ENCODE peak calls at places on chromosomes 4 and X, in six cellular contexts. One of them, this sample, is unnamed.

GRCh38 chr4:55733874-55734437 is 85.6 kb upstream of the EXOC1L start:
- DNase-seq in neuronal stem cell: no peak
- DNase-seq in IMR-90: peak
- DNase-seq in mesenchymal stem cell: peak
- DNase-seq in trophoblast cell: no peak
- DNase-seq in H1: no peak
- DNase-seq in this sample: no peak

GRCh38 chr4:28007693-28008092 is 1147.1 kb downstream of the STIM2 start:
- DNase-seq in neuronal stem cell: no peak
- DNase-seq in IMR-90: no peak
- DNase-seq in mesenchymal stem cell: no peak
- DNase-seq in trophoblast cell: no peak
- DNase-seq in H1: no peak
- DNase-seq in this sample: no peak

GRCh38 chrX:65587616-65588526 is 53.3 kb upstream of the LAS1L start:
- DNase-seq in neuronal stem cell: no peak
- DNase-seq in IMR-90: peak
- DNase-seq in mesenchymal stem cell: no peak
- DNase-seq in trophoblast cell: no peak
- DNase-seq in H1: no peak
- DNase-seq in this sample: no peak

GRCh38 chr4:131603705-131604104 is 1545.4 kb upstream of the PCDH10 start:
- DNase-seq in neuronal stem cell: no peak
- DNase-seq in IMR-90: no peak
- DNase-seq in mesenchymal stem cell: no peak
- DNase-seq in trophoblast cell: no peak
- DNase-seq in H1: no peak
- DNase-seq in this sample: no peak

GRCh38 chrX:41293269-41293668 is 40.7 kb upstream of the DDX3X start:
- DNase-seq in neuronal stem cell: no peak
- DNase-seq in IMR-90: no peak
- DNase-seq in mesenchymal stem cell: no peak
- DNase-seq in trophoblast cell: no peak
- DNase-seq in H1: no peak
- DNase-seq in this sample: peak

GRCh38 chr4:16140520-16141249 is 56.9 kb upstream of the PROM1 start:
- DNase-seq in neuronal stem cell: no peak
- DNase-seq in IMR-90: peak
- DNase-seq in mesenchymal stem cell: peak
- DNase-seq in trophoblast cell: peak
- DNase-seq in H1: no peak
- DNase-seq in this sample: no peak

GRCh38 chrX:17328837-17329236 is 46.2 kb upstream of the NHS start:
- DNase-seq in neuronal stem cell: no peak
- DNase-seq in IMR-90: no peak
- DNase-seq in mesenchymal stem cell: no peak
- DNase-seq in trophoblast cell: no peak
- DNase-seq in H1: no peak
- DNase-seq in this sample: no peak

GRCh38 chr4:39502034-39502658 is 25.1 kb downstream of the UGDH start:
- DNase-seq in neuronal stem cell: no peak
- DNase-seq in IMR-90: peak
- DNase-seq in mesenchymal stem cell: peak
- DNase-seq in trophoblast cell: peak
- DNase-seq in H1: no peak
- DNase-seq in this sample: no peak

GRCh38 chrX:54891573-54891972 is 29.1 kb upstream of the TRO start:
- DNase-seq in neuronal stem cell: peak
- DNase-seq in IMR-90: peak
- DNase-seq in mesenchymal stem cell: peak
- DNase-seq in trophoblast cell: peak
- DNase-seq in H1: no peak
- DNase-seq in this sample: no peak

GRCh38 chr4:826508-827208 is 729 bp upstream of the CPLX1 start:
- DNase-seq in neuronal stem cell: no peak
- DNase-seq in IMR-90: no peak
- DNase-seq in mesenchymal stem cell: no peak
- DNase-seq in trophoblast cell: no peak
- DNase-seq in H1: no peak
- DNase-seq in this sample: peak

GRCh38 chr4:83581411-83582288 is 45.7 kb downstream of the GPAT3 start:
- DNase-seq in neuronal stem cell: no peak
- DNase-seq in IMR-90: no peak
- DNase-seq in mesenchymal stem cell: no peak
- DNase-seq in trophoblast cell: no peak
- DNase-seq in H1: no peak
- DNase-seq in this sample: no peak

GRCh38 chr4:113979157-113979972 is at the start of gene ARSJ:
- DNase-seq in neuronal stem cell: peak
- DNase-seq in IMR-90: peak
- DNase-seq in mesenchymal stem cell: peak
- DNase-seq in trophoblast cell: peak
- DNase-seq in H1: peak
- DNase-seq in this sample: peak

GRCh38 chr4:10096201-10096975 is 20.2 kb downstream of the WDR1 start:
- DNase-seq in neuronal stem cell: no peak
- DNase-seq in IMR-90: peak
- DNase-seq in mesenchymal stem cell: peak
- DNase-seq in trophoblast cell: peak
- DNase-seq in H1: no peak
- DNase-seq in this sample: no peak

GRCh38 chr4:140353836-140354235 is 19.6 kb upstream of the SCOC start:
- DNase-seq in neuronal stem cell: no peak
- DNase-seq in IMR-90: no peak
- DNase-seq in mesenchymal stem cell: no peak
- DNase-seq in trophoblast cell: no peak
- DNase-seq in H1: no peak
- DNase-seq in this sample: no peak

GRCh38 chrX:12791253-12792228 is at the start of gene PRPS2:
- DNase-seq in neuronal stem cell: peak
- DNase-seq in IMR-90: peak
- DNase-seq in mesenchymal stem cell: peak
- DNase-seq in trophoblast cell: no peak
- DNase-seq in H1: no peak
- DNase-seq in this sample: peak

GRCh38 chr4:128286474-128287158 is 997 bp downstream of the PGRMC2 start:
- DNase-seq in neuronal stem cell: peak
- DNase-seq in IMR-90: peak
- DNase-seq in mesenchymal stem cell: peak
- DNase-seq in trophoblast cell: peak
- DNase-seq in H1: no peak
- DNase-seq in this sample: no peak

GRCh38 chr4:104743141-104743748 is 248.6 kb upstream of the CXXC4 start:
- DNase-seq in neuronal stem cell: no peak
- DNase-seq in IMR-90: no peak
- DNase-seq in mesenchymal stem cell: no peak
- DNase-seq in trophoblast cell: no peak
- DNase-seq in H1: no peak
- DNase-seq in this sample: no peak

GRCh38 chr4:110292994-110293744 is 94.8 kb upstream of the ELOVL6 start:
- DNase-seq in neuronal stem cell: no peak
- DNase-seq in IMR-90: no peak
- DNase-seq in mesenchymal stem cell: no peak
- DNase-seq in trophoblast cell: peak
- DNase-seq in H1: no peak
- DNase-seq in this sample: no peak

GRCh38 chrX:129663171-129663570 is 8.4 kb upstream of the APLN start:
- DNase-seq in neuronal stem cell: no peak
- DNase-seq in IMR-90: peak
- DNase-seq in mesenchymal stem cell: peak
- DNase-seq in trophoblast cell: no peak
- DNase-seq in H1: no peak
- DNase-seq in this sample: no peak

GRCh38 chrX:68588653-68589371 is 58.7 kb upstream of the STARD8 start:
- DNase-seq in neuronal stem cell: no peak
- DNase-seq in IMR-90: peak
- DNase-seq in mesenchymal stem cell: no peak
- DNase-seq in trophoblast cell: peak
- DNase-seq in H1: no peak
- DNase-seq in this sample: no peak

GRCh38 chr4:172740434-172740833 is 428.2 kb upstream of the GALNT7 start:
- DNase-seq in neuronal stem cell: no peak
- DNase-seq in IMR-90: no peak
- DNase-seq in mesenchymal stem cell: no peak
- DNase-seq in trophoblast cell: no peak
- DNase-seq in H1: no peak
- DNase-seq in this sample: no peak

GRCh38 chr4:84938316-84938715 is 28.2 kb downstream of the WDFY3 start:
- DNase-seq in neuronal stem cell: no peak
- DNase-seq in IMR-90: peak
- DNase-seq in mesenchymal stem cell: peak
- DNase-seq in trophoblast cell: peak
- DNase-seq in H1: no peak
- DNase-seq in this sample: no peak

GRCh38 chrX:7170903-7171302 is 22.9 kb upstream of the PUDP start:
- DNase-seq in neuronal stem cell: no peak
- DNase-seq in IMR-90: no peak
- DNase-seq in mesenchymal stem cell: peak
- DNase-seq in trophoblast cell: peak
- DNase-seq in H1: no peak
- DNase-seq in this sample: peak

DNA sequence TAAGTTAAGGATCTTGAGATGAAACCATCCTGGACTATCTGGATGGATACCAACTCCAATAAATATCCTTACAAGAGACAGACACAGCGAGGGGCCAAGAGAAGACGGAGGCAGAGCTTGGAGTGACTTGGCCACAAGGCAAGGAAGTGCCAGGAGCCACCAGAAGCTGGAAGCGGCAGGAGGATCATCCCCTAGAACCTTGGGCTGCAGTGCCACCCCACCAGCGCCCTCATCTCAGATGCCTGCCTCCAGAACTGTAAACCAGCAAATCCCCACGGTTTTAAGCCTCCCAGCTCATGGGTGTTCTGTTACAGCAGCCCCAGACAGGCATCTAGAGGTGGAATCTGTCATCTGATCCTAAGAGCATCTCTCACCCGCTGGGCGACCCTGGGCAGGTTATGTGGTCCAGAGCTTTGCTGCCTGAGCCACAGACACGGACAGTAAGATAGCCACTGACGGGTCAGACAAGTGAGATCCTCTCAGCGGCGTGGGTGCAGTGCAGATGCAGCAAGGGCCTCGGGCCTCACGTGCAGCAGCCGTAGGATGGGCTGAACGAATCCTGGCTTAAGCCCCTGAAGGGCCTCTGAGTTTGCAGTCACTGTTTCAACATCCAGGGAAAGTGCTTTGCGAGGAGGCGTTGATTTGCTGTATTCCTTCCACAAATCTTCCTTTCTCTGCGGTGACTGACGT is 25.1 kb upstream of the MXD4 start:
- DNase-seq in neuronal stem cell: no peak
- DNase-seq in IMR-90: peak
- DNase-seq in mesenchymal stem cell: no peak
- DNase-seq in trophoblast cell: no peak
- DNase-seq in H1: no peak
- DNase-seq in this sample: peak
- H3K9ac ChIP-seq in neuronal stem cell: peak
- H3K9ac ChIP-seq in IMR-90: no peak
- H3K9ac ChIP-seq in mesenchymal stem cell: no peak
- H3K9ac ChIP-seq in trophoblast cell: no peak
- H3K9ac ChIP-seq in H1: no peak
- H3K9ac ChIP-seq in this sample: no peak

GRCh38 chrX:106479920-106480319 is 131.9 kb upstream of the RADX start:
- DNase-seq in neuronal stem cell: no peak
- DNase-seq in IMR-90: no peak
- DNase-seq in mesenchymal stem cell: no peak
- DNase-seq in trophoblast cell: no peak
- DNase-seq in H1: no peak
- DNase-seq in this sample: no peak

GRCh38 chrX:106484233-106484632 is 127.5 kb upstream of the RADX start:
- DNase-seq in neuronal stem cell: no peak
- DNase-seq in IMR-90: no peak
- DNase-seq in mesenchymal stem cell: no peak
- DNase-seq in trophoblast cell: no peak
- DNase-seq in H1: no peak
- DNase-seq in this sample: no peak

GRCh38 chrX:106481341-106481740 is 130.4 kb upstream of the RADX start:
- DNase-seq in neuronal stem cell: peak
- DNase-seq in IMR-90: peak
- DNase-seq in mesenchymal stem cell: peak
- DNase-seq in trophoblast cell: peak
- DNase-seq in H1: no peak
- DNase-seq in this sample: peak
- H3K23ac ChIP-seq in neuronal stem cell: no peak
- H3K23ac ChIP-seq in IMR-90: no peak
- H3K23ac ChIP-seq in mesenchymal stem cell: no peak
- H3K23ac ChIP-seq in trophoblast cell: no peak
- H3K23ac ChIP-seq in H1: no peak
- H3K23ac ChIP-seq in this sample: no peak

GRCh38 chr4:154004450-154004849 is 215.6 kb upstream of the SFRP2 start:
- DNase-seq in neuronal stem cell: no peak
- DNase-seq in IMR-90: no peak
- DNase-seq in mesenchymal stem cell: no peak
- DNase-seq in trophoblast cell: no peak
- DNase-seq in H1: no peak
- DNase-seq in this sample: no peak
- H4K91ac ChIP-seq in neuronal stem cell: no peak
- H4K91ac ChIP-seq in IMR-90: no peak
- H4K91ac ChIP-seq in mesenchymal stem cell: peak
- H4K91ac ChIP-seq in trophoblast cell: peak
- H4K91ac ChIP-seq in H1: no peak
- H4K91ac ChIP-seq in this sample: no peak

DNA sequence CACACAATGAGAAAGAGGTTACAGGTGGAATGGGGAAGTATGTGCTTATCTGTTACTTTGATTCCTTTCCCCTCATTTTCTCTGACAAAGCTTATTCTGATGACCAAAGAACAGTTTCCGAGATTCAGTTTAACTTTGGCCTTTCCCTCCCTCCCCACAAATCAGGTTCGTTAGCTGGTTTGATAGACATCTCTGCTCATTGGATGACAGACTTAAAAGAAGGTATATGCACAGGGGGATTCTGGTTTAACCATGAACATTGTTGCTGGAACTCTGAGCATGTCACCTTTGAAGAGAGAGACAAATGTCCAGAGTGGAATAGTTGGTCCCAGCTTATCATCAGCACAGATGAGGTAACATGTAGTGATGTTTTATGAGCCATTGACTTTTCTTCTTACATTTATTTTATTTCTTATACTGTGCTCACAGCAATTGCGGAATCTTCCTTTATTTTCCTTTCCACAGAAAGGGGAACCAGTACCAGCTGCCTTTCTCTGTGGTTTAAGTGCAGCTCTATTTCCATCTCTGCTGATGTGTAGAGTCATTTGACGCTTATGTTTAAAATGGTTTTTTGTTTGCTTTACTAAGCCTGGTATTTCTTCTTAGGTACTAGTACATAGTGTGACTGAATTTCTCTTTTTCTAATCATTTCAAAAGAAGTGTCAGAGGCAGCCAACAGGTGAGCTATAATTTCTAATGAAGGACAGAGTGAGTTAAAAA is 125.0 kb downstream of the AKAP4 start:
- DNase-seq in neuronal stem cell: no peak
- DNase-seq in IMR-90: no peak
- DNase-seq in mesenchymal stem cell: no peak
- DNase-seq in trophoblast cell: no peak
- DNase-seq in H1: no peak
- DNase-seq in this sample: no peak
- H3K9ac ChIP-seq in neuronal stem cell: no peak
- H3K9ac ChIP-seq in IMR-90: no peak
- H3K9ac ChIP-seq in mesenchymal stem cell: no peak
- H3K9ac ChIP-seq in trophoblast cell: no peak
- H3K9ac ChIP-seq in H1: no peak
- H3K9ac ChIP-seq in this sample: no peak

GRCh38 chr4:73869130-73870055 is at the start of gene CXCL1:
- DNase-seq in neuronal stem cell: peak
- DNase-seq in IMR-90: no peak
- DNase-seq in mesenchymal stem cell: peak
- DNase-seq in trophoblast cell: peak
- DNase-seq in H1: no peak
- DNase-seq in this sample: peak
- H3K23ac ChIP-seq in neuronal stem cell: peak
- H3K23ac ChIP-seq in IMR-90: no peak
- H3K23ac ChIP-seq in mesenchymal stem cell: peak
- H3K23ac ChIP-seq in trophoblast cell: peak
- H3K23ac ChIP-seq in H1: no peak
- H3K23ac ChIP-seq in this sample: no peak

This sample was measured in H9.